ENCODE peak calls at places on chromosomes 2 and 18, in seven cellular contexts. T is uterus, R is H1, E is endothelial cell of umbilical vein, C is breast epithelium, J is sigmoid colon, K is HepG2. L is an unnamed sample. For H3K4me1, the result is how much of the 10 kb centered on the place peaks cover.

GRCh38 chr2:38406597-38407110 is 29.6 kb upstream of the ATL2 start:
- DNase-seq in T (peak), R (no peak), E (peak), C (no peak), J (no peak), K (peak), L (no peak)

GRCh38 chr2:104091894-104092293 is 762.0 kb upstream of the POU3F3 start:
- DNase-seq in T (no peak), R (no peak), E (no peak), C (no peak), J (no peak), K (no peak), L (no peak)

GRCh38 chr18:79712206-79712857 is 32.7 kb downstream of the CTDP1 start:
- DNase-seq in T (no peak), R (no peak), E (no peak), C (no peak), J (no peak), K (no peak), L (no peak)

GRCh38 chr2:182642328-182642727 is 73.7 kb upstream of the DNAJC10 start:
- DNase-seq in T (peak), R (peak), E (peak), C (no peak), J (peak), K (peak), L (no peak)

GRCh38 chr2:217978536-217979150 is 24.2 kb downstream of the TNS1 start:
- DNase-seq in T (peak), R (peak), E (peak), C (no peak), J (peak), K (no peak), L (no peak)

GRCh38 chr18:77320960-77321559 is 71.4 kb downstream of the GALR1 start:
- DNase-seq in T (no peak), R (no peak), E (no peak), C (no peak), J (no peak), K (no peak), L (peak)

GRCh38 chr2:127564429-127565260 is 29.2 kb downstream of the MYO7B start:
- DNase-seq in T (no peak), R (no peak), E (no peak), C (no peak), J (peak), K (no peak), L (no peak)

GRCh38 chr2:3522851-3523481 is 3.6 kb upstream of the ADI1 start:
- DNase-seq in T (peak), R (no peak), E (peak), C (no peak), J (peak), K (peak), L (no peak)

GRCh38 chr2:3535794-3536681 is 16.7 kb upstream of the ADI1 start:
- DNase-seq in T (peak), R (no peak), E (peak), C (no peak), J (peak), K (peak), L (no peak)

GRCh38 chr2:26139269-26140183 is 33.4 kb upstream of the GAREM2 start:
- DNase-seq in T (no peak), R (no peak), E (no peak), C (no peak), J (no peak), K (no peak), L (no peak)

GRCh38 chr18:5294113-5294617 is 1.4 kb downstream of the ZBTB14 start:
- DNase-seq in T (no peak), R (no peak), E (peak), C (peak), J (peak), K (no peak), L (no peak)

GRCh38 chr2:66490588-66491001 is 55.7 kb downstream of the MEIS1 start:
- DNase-seq in T (no peak), R (no peak), E (peak), C (no peak), J (no peak), K (no peak), L (no peak)

GRCh38 chr18:48133675-48134251 is 203.3 kb upstream of the SMAD2 start:
- DNase-seq in T (no peak), R (no peak), E (no peak), C (no peak), J (no peak), K (no peak), L (no peak)

GRCh38 chr18:7987284-7987976 is 420.3 kb downstream of the PTPRM start:
- DNase-seq in T (no peak), R (no peak), E (peak), C (no peak), J (no peak), K (no peak), L (no peak)

GRCh38 chr2:237864030-237864931 is 4.9 kb downstream of the RAMP1 start:
- DNase-seq in T (peak), R (peak), E (no peak), C (no peak), J (peak), K (no peak), L (peak)

GRCh38 chr18:28718696-28719095 is 541.8 kb upstream of the CDH2 start:
- DNase-seq in T (no peak), R (no peak), E (no peak), C (no peak), J (no peak), K (no peak), L (no peak)

DNA sequence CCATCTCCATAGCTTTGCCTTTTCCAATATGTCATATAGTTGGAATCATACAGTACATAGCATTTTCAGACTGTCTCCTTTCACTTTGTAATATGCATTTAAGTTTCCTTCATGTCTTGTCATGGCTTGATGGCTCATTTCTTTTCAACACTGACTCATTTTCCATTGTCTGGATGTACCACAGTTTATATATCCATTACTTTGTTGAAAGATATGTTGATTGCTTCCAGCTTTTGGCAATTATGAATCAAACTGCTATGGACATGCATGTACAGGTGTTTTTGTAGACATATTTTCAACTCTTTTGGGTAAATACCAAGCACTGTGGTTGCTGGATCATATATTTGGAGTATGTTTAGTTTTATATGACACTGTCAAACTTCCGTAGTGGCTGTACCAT is 26.3 kb downstream of the ACSL3 start:
- DNase-seq in T (no peak), R (no peak), E (no peak), C (no peak), J (no peak), K (no peak), L (no peak)
- H3K4me1 ChIP-seq in T (under half), R (under half), E (under half), C (under half), J (half or more), K (half or more), L (half or more)

GRCh38 chr2:17733650-17734049 is 20.0 kb downstream of the SMC6 start:
- DNase-seq in T (no peak), R (no peak), E (peak), C (no peak), J (no peak), K (no peak), L (no peak)

GRCh38 chr2:17729880-17730279 is 23.7 kb downstream of the SMC6 start:
- DNase-seq in T (no peak), R (no peak), E (no peak), C (no peak), J (no peak), K (no peak), L (no peak)

GRCh38 chr2:17728210-17728609 is 25.4 kb downstream of the SMC6 start:
- DNase-seq in T (no peak), R (no peak), E (no peak), C (no peak), J (no peak), K (no peak), L (no peak)
- TF ChIP-seq POLR2A in T (no peak), R (no peak), E (no peak), C (no peak), J (no peak), K (no peak), L (no peak)

GRCh38 chr2:12587228-12587627 is 129.5 kb upstream of the TRIB2 start:
- DNase-seq in T (no peak), R (no peak), E (no peak), C (no peak), J (no peak), K (no peak), L (no peak)
- H3K4me1 ChIP-seq in T (under half), R (under half), E (under half), C (under half), J (under half), K (under half), L (under half)

GRCh38 chr18:58691256-58691655 is 20.0 kb downstream of the MALT1 start:
- DNase-seq in T (no peak), R (no peak), E (no peak), C (no peak), J (no peak), K (no peak), L (no peak)
- TF ChIP-seq POLR2A in T (no peak), R (no peak), E (no peak), C (no peak), J (no peak), K (no peak), L (no peak)

DNA sequence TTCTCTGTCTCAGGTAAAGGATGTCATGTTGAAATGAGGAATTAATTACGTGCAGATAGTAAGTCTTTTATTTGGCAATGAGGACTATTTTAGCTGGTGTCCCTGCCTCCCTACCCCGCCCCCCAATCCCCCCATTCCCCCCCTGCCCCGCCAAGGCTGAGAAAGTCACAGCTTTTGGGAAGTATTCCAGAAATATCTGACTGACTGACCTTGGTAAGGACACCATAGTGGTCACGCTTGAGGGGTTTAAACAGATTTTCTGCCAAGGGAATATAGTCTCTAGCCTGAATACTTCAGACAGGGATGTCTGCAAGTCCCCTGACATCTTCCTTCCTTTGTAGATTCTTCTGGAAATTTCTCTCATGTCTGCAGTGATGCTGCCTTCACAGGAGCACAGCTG is 53.8 kb upstream of the MGAT5 start:
- DNase-seq in T (no peak), R (no peak), E (no peak), C (no peak), J (no peak), K (no peak), L (no peak)
- H3K4me1 ChIP-seq in T (under half), R (under half), E (under half), C (under half), J (under half), K (under half), L (under half)

DNA sequence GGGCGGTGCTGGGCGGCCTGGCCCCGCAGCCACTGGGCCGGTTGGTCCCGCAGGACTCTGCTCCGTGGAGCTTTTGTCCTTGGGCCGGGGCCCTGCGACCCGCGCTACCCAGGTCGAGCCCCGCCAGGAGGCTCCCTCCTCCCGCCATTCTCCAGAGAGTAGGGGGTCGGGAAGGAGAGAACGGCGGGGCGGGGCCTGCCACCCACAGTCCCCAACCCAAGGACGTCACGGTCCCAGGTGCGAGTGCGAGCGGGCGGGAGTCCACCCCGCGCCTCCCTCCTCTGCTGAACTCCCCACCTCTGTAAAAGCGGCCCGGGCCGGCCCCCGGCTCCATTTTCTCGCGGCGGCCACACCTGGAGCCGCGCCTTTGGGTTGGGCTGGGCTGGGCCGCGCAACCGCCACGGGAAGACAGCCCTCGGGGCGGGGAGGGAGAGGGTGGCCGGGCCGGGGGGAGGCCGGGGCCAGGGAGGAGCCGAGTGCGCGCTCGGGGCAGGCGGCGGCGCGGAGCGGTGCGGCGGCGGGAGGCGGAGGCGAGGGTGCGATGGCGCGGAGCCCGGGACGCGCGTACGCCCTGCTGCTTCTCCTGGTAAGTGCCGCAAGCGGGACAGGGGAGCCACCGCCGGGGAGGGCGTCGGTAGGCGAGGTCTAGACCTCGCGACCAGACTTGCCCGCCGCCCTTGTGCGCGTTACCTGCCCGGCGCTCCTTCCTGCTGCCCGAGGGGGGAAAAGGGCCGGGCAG is at the start of gene DSG2:
- DNase-seq in T (peak), R (peak), E (no peak), C (peak), J (peak), K (peak), L (no peak)
- TF ChIP-seq POLR2A in T (peak), R (peak), E (no peak), C (no peak), J (peak), K (peak), L (no peak)